ENCODE peak calls at places on chromosomes 11 and 22, in nine cellular contexts. G is NCI-H187 treated with DMSO at 0.1 percent for 48 hours, A is AML-193, T is left ventricle myocardium inferior, M is adipocyte, Y is NCI-H1092, C is AG09309, N is progenitor cell of endocrine pancreas, S is endothelial cell. Z is an unnamed sample.

GRCh38 chr11:19253149-19253540 is 12.4 kb upstream of the E2F8 start:
- DNase-seq in G (no peak), A (no peak), T (no peak), M (no peak), Y (peak), C (no peak), N (no peak), S (no peak), Z (peak)

GRCh38 chr11:59145534-59145933 is 2.9 kb downstream of the FAM111A start:
- DNase-seq in G (no peak), A (peak), T (no peak), M (peak), Y (no peak), C (peak), N (no peak), S (no peak), Z (peak)

GRCh38 chr11:10678106-10678505 is 15.4 kb downstream of the IRAG1 start:
- DNase-seq in G (no peak), A (peak), T (no peak), M (no peak), Y (no peak), C (no peak), N (no peak), S (no peak), Z (no peak)

GRCh38 chr22:48267681-48268080 is 1505.2 kb downstream of the TBC1D22A start:
- DNase-seq in G (no peak), A (no peak), T (no peak), M (no peak), Y (no peak), C (no peak), N (no peak), S (no peak), Z (no peak)

GRCh38 chr11:27451528-27451927 is 21.1 kb downstream of the LGR4 start:
- DNase-seq in G (no peak), A (no peak), T (no peak), M (no peak), Y (no peak), C (no peak), N (no peak), S (no peak), Z (peak)

GRCh38 chr11:8259316-8259995 is 4.2 kb downstream of the LMO1 start:
- DNase-seq in G (no peak), A (no peak), T (no peak), M (no peak), Y (no peak), C (no peak), N (no peak), S (no peak), Z (no peak)

GRCh38 chr11:34140149-34140548 is 34.7 kb downstream of the NAT10 start:
- DNase-seq in G (no peak), A (no peak), T (no peak), M (no peak), Y (no peak), C (no peak), N (no peak), S (no peak), Z (no peak)

GRCh38 chr11:111910637-111911562 is 670 bp downstream of the CRYAB start:
- DNase-seq in G (no peak), A (no peak), T (peak), M (peak), Y (no peak), C (no peak), N (no peak), S (no peak), Z (no peak)

GRCh38 chr11:133946541-133947297 is 10.0 kb downstream of the IGSF9B start:
- DNase-seq in G (peak), A (no peak), T (peak), M (no peak), Y (peak), C (no peak), N (no peak), S (no peak), Z (no peak)

GRCh38 chr11:75056806-75057205 is 39.9 kb downstream of the OR2AT4 start:
- DNase-seq in G (no peak), A (no peak), T (no peak), M (no peak), Y (no peak), C (no peak), N (no peak), S (no peak), Z (peak)

GRCh38 chr11:69391192-69392103 is 90.0 kb upstream of the LINC01488 start:
- DNase-seq in G (no peak), A (no peak), T (no peak), M (no peak), Y (peak), C (no peak), N (no peak), S (no peak), Z (no peak)

GRCh38 chr11:1939006-1939626 is 8.0 kb upstream of the MRPL23 start:
- DNase-seq in G (no peak), A (no peak), T (no peak), M (peak), Y (no peak), C (no peak), N (peak), S (peak), Z (no peak)

GRCh38 chr11:76796511-76797203 is 13.5 kb downstream of the TSKU start:
- DNase-seq in G (no peak), A (no peak), T (no peak), M (no peak), Y (no peak), C (no peak), N (no peak), S (no peak), Z (no peak)